ENCODE peak calls at places on chromosomes 16 and 17, in ten cellular contexts. G is tibial nerve, R is psoas muscle, M is cardiac muscle cell, L is MM.1S, D is A549, Q is GM23338, I is left ventricle myocardium inferior, Y is lung, B is foreskin keratinocyte. U is an unnamed sample.
A peak's percentile ranks its signal among the peaks of the same experiment; 100 is the strongest.

GRCh38 chr16:74862743-74863244 is 88.2 kb upstream of the FA2H start:
- DNase-seq in M (peak; percentile 60), I (no peak), Q (peak; percentile 80), D (peak; percentile 69), G (no peak), L (peak; percentile 35), R (no peak), B (peak; percentile 58), Y (no peak), U (peak; percentile 67)

GRCh38 chr16:77594057-77594456 is 128.3 kb upstream of the NUDT7 start:
- DNase-seq in Y (no peak), R (no peak), D (no peak), I (no peak), L (no peak), B (no peak), M (no peak), G (no peak), Q (no peak), U (no peak)

GRCh38 chr17:81254955-81255717 is 16.0 kb downstream of the NDUFAF8 start:
- DNase-seq in Q (peak; percentile 84), I (peak; percentile 87), B (peak; percentile 63), Y (peak; percentile 91), G (peak; percentile 53), L (no peak), D (peak; percentile 74), M (peak; percentile 91), R (peak; percentile 95), U (peak; percentile 85)

GRCh38 chr17:28065706-28066105 is 23.2 kb downstream of the NLK start:
- DNase-seq in Y (no peak), R (no peak), D (no peak), L (no peak), Q (no peak), M (no peak), B (no peak), I (no peak), G (no peak), U (no peak)

GRCh38 chr16:20084624-20085226 is 11.0 kb upstream of the GPR139 start:
- DNase-seq in D (no peak), G (no peak), Y (no peak), Q (no peak), I (no peak), L (no peak), B (no peak), R (no peak), M (no peak), U (peak; percentile 6)

GRCh38 chr16:84788968-84789371 is 30.8 kb upstream of the CRISPLD2 start:
- DNase-seq in L (no peak), Q (no peak), M (no peak), G (no peak), R (no peak), D (no peak), Y (no peak), B (peak; percentile 80), I (no peak), U (no peak)

GRCh38 chr17:56594528-56595418 is 1.3 kb downstream of the NOG start:
- DNase-seq in R (no peak), D (peak; percentile 42), Y (no peak), Q (peak; percentile 68), L (peak; percentile 50), B (peak; percentile 61), I (no peak), M (peak; percentile 50), G (no peak), U (peak; percentile 31)

GRCh38 chr17:50684612-50685333 is 22.9 kb downstream of the ANKRD40 start:
- DNase-seq in G (no peak), Y (no peak), D (no peak), Q (peak; percentile 44), M (no peak), I (no peak), L (no peak), B (no peak), R (no peak), U (no peak)

DNA sequence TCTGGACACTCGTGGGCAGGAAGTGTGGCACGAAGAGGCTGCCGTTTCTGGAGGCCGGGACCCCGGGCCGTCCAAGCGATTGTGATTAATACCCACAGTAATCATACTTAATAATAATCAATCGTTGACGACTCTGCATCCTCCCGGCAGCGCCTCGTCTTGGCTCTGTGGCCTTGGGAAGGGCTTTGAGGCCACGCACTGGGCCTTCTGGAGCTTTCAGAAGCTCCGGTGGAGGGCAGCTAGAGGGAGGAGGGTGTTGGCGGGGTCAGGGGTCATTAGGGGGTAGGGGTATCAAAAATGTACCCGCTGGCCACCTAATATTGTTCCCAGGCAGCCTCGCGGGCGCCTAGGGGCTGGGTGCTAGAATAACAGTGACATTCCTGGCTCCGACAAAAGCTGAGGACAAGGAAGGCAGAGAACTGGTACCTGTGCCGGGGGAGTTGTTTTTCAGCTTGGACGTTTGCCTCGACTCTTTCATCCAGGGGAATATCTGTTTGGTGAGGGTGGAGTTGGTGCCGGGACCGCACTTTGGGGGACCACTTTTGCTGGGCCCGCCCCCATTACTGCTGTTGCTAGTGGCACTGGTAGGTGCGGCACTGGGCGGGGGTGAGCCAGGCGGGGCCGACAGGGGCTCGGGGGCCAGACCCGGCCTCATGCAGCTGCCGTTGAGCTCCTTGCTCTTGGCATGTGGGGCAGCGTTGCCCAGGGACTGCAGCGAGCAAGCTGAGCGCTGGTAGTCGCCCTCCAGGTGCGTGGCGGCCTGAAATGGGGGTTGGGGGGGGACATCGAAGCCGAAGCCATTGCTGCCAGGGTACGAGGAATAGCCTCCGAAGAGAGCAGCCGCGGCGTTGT is 6.9 kb upstream of the HOXB2 start:
- DNase-seq in B (no peak), L (no peak), R (no peak), M (no peak), G (no peak), D (no peak), Q (peak; percentile 51), Y (no peak), I (no peak), U (no peak)
- TF ChIP-seq CTCF in B (no peak), L (no peak), R (no peak), M (no peak), G (no peak), D (no peak), Q (no peak), Y (no peak), I (no peak), U (no peak)

GRCh38 chr17:19262650-19263620 is 25.8 kb downstream of the EPN2 start:
- DNase-seq in I (no peak), L (no peak), M (no peak), B (peak; percentile 92), G (no peak), R (no peak), Q (no peak), Y (peak; percentile 50), D (no peak), U (peak; percentile 53)

GRCh38 chr17:19264277-19264676 is 27.1 kb downstream of the EPN2 start:
- DNase-seq in Y (no peak), G (no peak), L (no peak), Q (no peak), B (no peak), D (no peak), M (peak; percentile 44), R (no peak), I (no peak), U (no peak)

GRCh38 chr17:19263621-19264010 is 26.4 kb downstream of the EPN2 start:
- DNase-seq in L (no peak), Q (no peak), G (no peak), B (peak; percentile 47), M (no peak), D (no peak), I (no peak), Y (no peak), R (peak; percentile 82), U (no peak)

GRCh38 chr17:19265755-19266154 is 28.6 kb downstream of the EPN2 start:
- DNase-seq in L (no peak), D (no peak), I (no peak), R (no peak), G (no peak), Q (no peak), Y (no peak), B (no peak), M (no peak), U (no peak)

DNA sequence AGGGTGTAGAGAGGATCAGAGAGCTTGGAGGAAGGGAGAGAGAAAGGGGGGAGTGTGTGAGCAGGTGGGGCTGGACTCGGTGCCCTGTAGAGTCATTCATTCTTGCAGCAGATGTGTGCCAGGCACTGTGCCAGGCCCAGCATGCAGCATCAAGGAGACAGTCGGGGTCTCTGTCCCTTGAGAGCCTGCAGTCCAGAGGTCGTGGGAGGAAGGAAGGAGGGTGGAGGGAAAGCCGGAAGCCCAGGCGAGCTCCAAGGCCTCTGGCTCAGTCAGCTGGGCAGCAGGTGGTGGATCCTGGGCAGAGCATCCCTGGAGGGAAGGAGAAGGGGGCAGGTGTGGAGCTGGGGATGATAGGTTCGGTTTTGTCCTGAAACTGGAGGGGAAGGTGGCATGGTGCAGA is 27.5 kb downstream of the EPN2 start:
- DNase-seq in R (no peak), D (no peak), G (no peak), M (no peak), I (no peak), L (no peak), Q (no peak), Y (no peak), B (no peak), U (no peak)
- H3K4me1 ChIP-seq in R (peaks cover 70% of the 10 kb centered on the region), D (peaks cover 31% of the 10 kb centered on the region), G (peaks cover 3% of the 10 kb centered on the region), M (peaks cover 22% of the 10 kb centered on the region), I (peaks cover 99% of the 10 kb centered on the region), L (peaks cover 6% of the 10 kb centered on the region), Q (peaks cover 10% of the 10 kb centered on the region), Y (peaks cover 56% of the 10 kb centered on the region), B (peaks cover 18% of the 10 kb centered on the region), U (peaks cover 26% of the 10 kb centered on the region)

GRCh38 chr17:8255499-8255898 is 6.4 kb downstream of the PFAS start:
- DNase-seq in M (no peak), L (no peak), R (no peak), B (no peak), I (no peak), G (no peak), D (peak; percentile 47), Y (no peak), Q (peak; percentile 48), U (no peak)

GRCh38 chr17:8256291-8256690 is 7.2 kb downstream of the PFAS start:
- DNase-seq in L (no peak), M (no peak), D (no peak), Y (no peak), Q (no peak), B (no peak), G (no peak), I (no peak), R (no peak), U (no peak)

GRCh38 chr17:8256691-8257090 is 7.6 kb downstream of the PFAS start:
- DNase-seq in G (no peak), Q (no peak), M (no peak), Y (no peak), D (no peak), I (no peak), B (no peak), L (no peak), R (no peak), U (no peak)

GRCh38 chr17:8254881-8255280 is 5.8 kb downstream of the PFAS start:
- DNase-seq in G (no peak), Y (no peak), I (no peak), L (no peak), B (no peak), D (no peak), M (no peak), R (no peak), Q (no peak), U (no peak)

DNA sequence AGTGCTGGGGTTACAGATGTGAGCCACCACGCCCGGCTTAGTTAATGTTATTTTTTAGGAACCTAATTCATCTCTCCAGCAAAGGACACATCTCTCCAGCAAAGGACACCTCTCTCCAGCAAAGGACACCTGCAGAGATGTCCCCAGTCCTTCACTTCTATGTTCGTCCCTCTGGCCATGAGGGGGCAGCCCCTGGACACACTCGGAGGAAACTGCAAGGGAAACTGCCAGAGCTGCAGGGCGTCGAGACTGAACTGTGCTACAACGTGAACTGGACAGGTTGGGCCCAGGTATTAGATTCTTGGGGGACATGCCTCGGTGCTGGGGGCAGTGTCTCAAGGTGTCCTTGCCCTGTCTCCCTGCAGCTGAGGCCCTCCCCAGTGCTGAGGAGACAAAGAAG is 4.7 kb downstream of the PFAS start:
- DNase-seq in L (no peak), M (peak; percentile 4), I (no peak), R (no peak), D (no peak), G (no peak), Y (no peak), B (no peak), Q (no peak), U (no peak)
- TF ChIP-seq CTCF in L (no peak), M (peak; percentile 17), I (peak; percentile 38), R (peak; percentile 22), D (peak; percentile 48), G (no peak), Y (no peak), B (no peak), Q (peak; percentile 37), U (no peak)

DNA sequence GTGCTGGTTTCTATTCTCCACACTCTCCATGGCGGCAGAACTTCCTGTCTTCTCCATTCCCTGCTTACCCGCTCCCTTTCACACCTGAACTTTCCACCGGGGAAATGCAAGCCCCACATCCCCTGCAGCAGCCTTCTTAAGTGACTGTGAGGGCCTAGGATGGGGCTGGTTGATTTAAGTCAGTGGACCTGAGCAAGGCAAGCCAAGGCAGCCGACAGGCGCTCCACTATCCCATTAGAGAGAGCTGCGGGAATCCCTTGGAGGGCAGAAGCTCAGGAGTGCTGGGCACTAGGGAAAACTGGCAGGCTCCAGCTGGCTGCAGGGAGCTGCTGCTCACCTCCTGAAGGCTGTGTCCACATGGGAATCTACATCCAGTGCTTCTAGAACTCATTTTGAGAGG is 36.1 kb upstream of the SLC25A19 start:
- DNase-seq in I (no peak), Y (no peak), R (no peak), D (no peak), M (no peak), Q (no peak), B (no peak), L (no peak), G (no peak), U (no peak)
- H3K4me1 ChIP-seq in I (peaks cover 33% of the 10 kb centered on the region), Y (no peaks in the 10 kb centered on the region), R (peaks cover 11% of the 10 kb centered on the region), D (no peaks in the 10 kb centered on the region), M (peaks cover 6% of the 10 kb centered on the region), Q (peaks cover 22% of the 10 kb centered on the region), B (no peaks in the 10 kb centered on the region), L (peaks cover 8% of the 10 kb centered on the region), G (no peaks in the 10 kb centered on the region), U (no peaks in the 10 kb centered on the region)

U was measured in A673.